ENCODE peak calls at places on chromosomes 4 and X, in ten cellular contexts. Q is endothelial cell of umbilical vein, Z is astrocyte, D is tibial nerve, O is fibroblast of lung, X is mesendoderm, L is OCI-LY7, U is heart left ventricle, H is mesenchymal stem cell, B is MM.1S. E is an unnamed sample. For H3K36me3, the result is how much of the 10 kb centered on the place peaks cover.

GRCh38 chr4:74283614-74284013 is 24.7 kb upstream of the EPGN start:
- DNase-seq in Q (no peak), Z (peak), D (no peak), O (peak), X (no peak), L (no peak), U (no peak), H (peak), B (no peak), E (no peak)

GRCh38 chrX:21528076-21528475 is 130.1 kb downstream of the KLHL34 start:
- DNase-seq in Q (peak), Z (no peak), D (no peak), O (peak), X (no peak), L (no peak), U (no peak), H (peak), B (no peak), E (no peak)

GRCh38 chr4:88573286-88573994 is 18.8 kb upstream of the HERC3 start:
- DNase-seq in Q (no peak), Z (no peak), D (no peak), O (no peak), X (no peak), L (no peak), U (no peak), H (no peak), B (no peak), E (no peak)

GRCh38 chrX:10259716-10260115 is 102.9 kb downstream of the CLCN4 start:
- DNase-seq in Q (no peak), Z (peak), D (no peak), O (peak), X (no peak), L (no peak), U (no peak), H (no peak), B (no peak), E (no peak)

GRCh38 chr4:67332627-67333026 is 212.7 kb downstream of the CENPC start:
- DNase-seq in Q (peak), Z (no peak), D (no peak), O (no peak), X (peak), L (peak), U (no peak), H (peak), B (peak), E (no peak)

GRCh38 chrX:41677661-41678060 is 11.1 kb upstream of the GPR34 start:
- DNase-seq in Q (no peak), Z (no peak), D (no peak), O (peak), X (no peak), L (no peak), U (no peak), H (no peak), B (no peak), E (no peak)

GRCh38 chr4:11900277-11900676 is 471.6 kb upstream of the HS3ST1 start:
- DNase-seq in Q (no peak), Z (no peak), D (no peak), O (no peak), X (no peak), L (no peak), U (no peak), H (no peak), B (no peak), E (no peak)

GRCh38 chr4:165016971-165017370 is 14.8 kb upstream of the TRIM60 start:
- DNase-seq in Q (no peak), Z (no peak), D (no peak), O (no peak), X (peak), L (no peak), U (no peak), H (peak), B (no peak), E (no peak)

GRCh38 chrX:69510137-69510715 is 6.1 kb downstream of the NALF2 start:
- DNase-seq in Q (no peak), Z (no peak), D (no peak), O (no peak), X (no peak), L (peak), U (no peak), H (no peak), B (no peak), E (no peak)
- H3K4me3 ChIP-seq in Q (no peak), Z (no peak), D (no peak), O (no peak), X (no peak), L (peak), U (no peak), H (no peak), B (no peak), E (no peak)

GRCh38 chrX:129665916-129666644 is 11.3 kb upstream of the APLN start:
- DNase-seq in Q (peak), Z (peak), D (no peak), O (peak), X (peak), L (no peak), U (no peak), H (peak), B (no peak), E (no peak)
- H3K36me3 ChIP-seq in Q (under half), Z (under half), D (under half), O (under half), X (under half), L (under half), U (under half), H (under half), B (under half), E (under half)

GRCh38 chr4:15018389-15018788 is 16.1 kb downstream of the CPEB2 start:
- DNase-seq in Q (peak), Z (no peak), D (no peak), O (no peak), X (no peak), L (no peak), U (no peak), H (no peak), B (peak), E (no peak)

GRCh38 chr4:15021301-15021700 is 19.0 kb downstream of the CPEB2 start:
- DNase-seq in Q (no peak), Z (no peak), D (no peak), O (no peak), X (no peak), L (no peak), U (no peak), H (no peak), B (no peak), E (no peak)

GRCh38 chr4:15021946-15022345 is 19.7 kb downstream of the CPEB2 start:
- DNase-seq in Q (no peak), Z (no peak), D (no peak), O (no peak), X (no peak), L (no peak), U (no peak), H (no peak), B (no peak), E (no peak)

GRCh38 chr4:15024386-15024785 is 22.1 kb downstream of the CPEB2 start:
- DNase-seq in Q (no peak), Z (peak), D (no peak), O (no peak), X (no peak), L (no peak), U (no peak), H (no peak), B (no peak), E (no peak)

GRCh38 chr4:15020502-15021286 is 18.4 kb downstream of the CPEB2 start:
- DNase-seq in Q (no peak), Z (no peak), D (no peak), O (no peak), X (no peak), L (no peak), U (no peak), H (no peak), B (no peak), E (no peak)
- H3K27ac ChIP-seq in Q (no peak), Z (no peak), D (no peak), O (no peak), X (no peak), L (no peak), U (peak), H (no peak), B (no peak), E (no peak)

GRCh38 chr4:185211035-185211434 is 1.6 kb downstream of the SNX25 start:
- DNase-seq in Q (peak), Z (no peak), D (no peak), O (peak), X (peak), L (peak), U (no peak), H (peak), B (no peak), E (no peak)
- H3K4me3 ChIP-seq in Q (peak), Z (peak), D (peak), O (peak), X (peak), L (peak), U (peak), H (peak), B (peak), E (peak)

DNA sequence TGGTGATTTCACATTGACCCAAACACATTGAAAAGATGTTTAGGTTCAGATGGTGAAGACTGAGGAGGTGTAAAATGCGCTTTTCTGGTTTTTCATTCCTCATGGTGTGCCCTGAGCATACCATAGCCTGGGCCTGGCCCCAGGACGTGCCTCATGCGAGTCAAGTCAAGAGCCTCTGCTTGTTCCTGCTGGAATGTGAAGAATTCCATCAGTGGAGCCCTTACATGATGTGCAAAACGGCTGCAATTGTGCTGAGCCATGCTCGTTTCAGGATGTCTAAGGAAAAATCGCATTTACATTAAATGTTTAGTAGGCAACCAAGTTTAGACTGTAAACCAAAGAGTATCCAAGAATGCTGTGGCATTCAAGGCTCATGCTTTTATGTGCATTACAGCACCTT is 34.9 kb downstream of the GYG2 start:
- DNase-seq in Q (no peak), Z (peak), D (no peak), O (no peak), X (peak), L (no peak), U (no peak), H (peak), B (no peak), E (no peak)
- H3K36me3 ChIP-seq in Q (under half), Z (under half), D (under half), O (under half), X (under half), L (under half), U (under half), H (under half), B (under half), E (under half)

DNA sequence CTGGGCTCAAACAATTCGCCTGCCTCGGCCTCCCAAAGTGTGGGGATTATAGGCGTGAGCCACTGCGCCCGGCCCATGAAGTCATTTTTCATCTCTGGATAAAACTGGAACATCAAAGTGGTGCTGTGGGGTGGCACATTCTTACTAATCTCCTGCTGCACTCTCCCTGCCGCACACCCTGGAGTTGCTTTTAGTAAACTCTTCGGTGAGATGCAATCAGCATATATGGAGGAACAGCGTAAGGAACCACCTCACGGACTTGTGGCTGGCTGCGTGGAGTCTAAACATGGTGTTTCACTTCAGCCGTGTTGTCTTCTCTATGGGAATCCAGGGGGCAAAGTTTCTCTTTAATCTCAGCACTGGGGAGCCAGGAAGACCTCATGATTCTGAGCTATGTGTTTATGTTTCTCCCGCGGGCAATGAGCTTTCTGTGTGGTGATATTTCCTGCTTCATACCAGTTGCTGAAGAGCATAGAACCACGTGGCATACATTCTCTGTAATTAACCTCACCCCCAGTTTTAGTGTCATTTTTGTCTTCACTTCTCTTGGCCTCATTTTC is 2.1 kb upstream of the RHOH start:
- DNase-seq in Q (peak), Z (no peak), D (no peak), O (peak), X (no peak), L (peak), U (no peak), H (peak), B (peak), E (peak)
- H3K27ac ChIP-seq in Q (no peak), Z (no peak), D (no peak), O (no peak), X (no peak), L (peak), U (no peak), H (peak), B (peak), E (peak)

E was measured in naive thymus-derived CD4-positive, alpha-beta T cell.